ENCODE peak calls at places on chromosomes 7 and 10, in seven cellular contexts. U is IMR-90, T is HCT116, O is ovary, Z is GM12891, K is Peyer's patch, L is K562. D is an unnamed sample.

GRCh38 chr10:1525354-1526162 is 211.8 kb downstream of the ADARB2 start:
- DNase-seq in U (no peak), T (no peak), O (no peak), Z (no peak), K (no peak), L (no peak), D (no peak)

GRCh38 chr10:104417629-104418292 is 64.1 kb downstream of the CFAP58 start:
- DNase-seq in U (no peak), T (no peak), O (no peak), Z (no peak), K (no peak), L (no peak), D (no peak)

GRCh38 chr7:29017666-29018065 is 59.5 kb upstream of the TRIL start:
- DNase-seq in U (peak; percentile 6), T (no peak), O (no peak), Z (no peak), K (no peak), L (no peak), D (no peak)

GRCh38 chr10:71742301-71743098 is 22.9 kb upstream of the C10orf105 start:
- DNase-seq in U (no peak), T (no peak), O (no peak), Z (no peak), K (no peak), L (peak; percentile 39), D (no peak)

GRCh38 chr7:108142675-108143259 is 12.6 kb upstream of the LAMB4 start:
- DNase-seq in U (no peak), T (no peak), O (no peak), Z (no peak), K (no peak), L (no peak), D (no peak)

GRCh38 chr10:15852111-15852557 is 8.2 kb downstream of the MINDY3 start:
- DNase-seq in U (no peak), T (no peak), O (no peak), Z (no peak), K (no peak), L (no peak), D (no peak)

GRCh38 chr10:82358486-82359097 is 483.6 kb downstream of the NRG3 start:
- DNase-seq in U (peak; percentile 6), T (no peak), O (no peak), Z (no peak), K (no peak), L (no peak), D (no peak)

GRCh38 chr10:132450466-132450824 is 53.4 kb downstream of the PWWP2B start:
- DNase-seq in U (no peak), T (no peak), O (no peak), Z (no peak), K (peak; percentile 48), L (no peak), D (no peak)

GRCh38 chr7:36439624-36440023 is 50.0 kb downstream of the ANLN start:
- DNase-seq in U (no peak), T (no peak), O (no peak), Z (no peak), K (no peak), L (no peak), D (no peak)

GRCh38 chr7:113085781-113086390 is 741 bp downstream of the GPR85 start:
- DNase-seq in U (peak; percentile 23), T (no peak), O (no peak), Z (no peak), K (no peak), L (peak; percentile 41), D (no peak)

GRCh38 chr10:95414016-95414830 is 123.4 kb upstream of the PDLIM1 start:
- DNase-seq in U (no peak), T (no peak), O (no peak), Z (no peak), K (no peak), L (no peak), D (no peak)

GRCh38 chr10:132571565-132572544 is 34.3 kb downstream of the INPP5A start:
- DNase-seq in U (peak; percentile 87), T (peak; percentile 65), O (peak; percentile 46), Z (peak; percentile 63), K (peak; percentile 56), L (peak; percentile 83), D (peak; percentile 72)

GRCh38 chr7:106392144-106392543 is 107.4 kb upstream of the NAMPT start:
- DNase-seq in U (no peak), T (no peak), O (no peak), Z (no peak), K (no peak), L (no peak), D (no peak)

GRCh38 chr10:8086315-8086714 is 31.8 kb downstream of the GATA3 start:
- DNase-seq in U (no peak), T (no peak), O (no peak), Z (no peak), K (no peak), L (no peak), D (no peak)

GRCh38 chr10:129372168-129372567 is 94.9 kb upstream of the MGMT start:
- DNase-seq in U (no peak), T (no peak), O (no peak), Z (no peak), K (no peak), L (no peak), D (no peak)

GRCh38 chr10:87538092-87538795 is 33.6 kb downstream of the MINPP1 start:
- DNase-seq in U (no peak), T (no peak), O (no peak), Z (no peak), K (no peak), L (no peak), D (no peak)

GRCh38 chr10:12782537-12782936 is 219.0 kb downstream of the CCDC3 start:
- DNase-seq in U (peak; percentile 29), T (peak; percentile 42), O (peak; percentile 58), Z (peak; percentile 22), K (no peak), L (peak; percentile 63), D (peak; percentile 59)

GRCh38 chr7:34208878-34209621 is 303.7 kb downstream of the BMPER start:
- DNase-seq in U (no peak), T (no peak), O (peak; percentile 30), Z (no peak), K (no peak), L (no peak), D (no peak)

GRCh38 chr7:20316706-20317105 is 14.0 kb upstream of the ITGB8 start:
- DNase-seq in U (no peak), T (no peak), O (no peak), Z (no peak), K (no peak), L (peak; percentile 21), D (no peak)

GRCh38 chr7:30406664-30407425 is 71.7 kb downstream of the NOD1 start:
- DNase-seq in U (no peak), T (no peak), O (no peak), Z (no peak), K (no peak), L (no peak), D (no peak)

GRCh38 chr7:37046680-37047079 is 322.4 kb upstream of the AOAH start:
- DNase-seq in U (no peak), T (no peak), O (no peak), Z (no peak), K (no peak), L (no peak), D (no peak)

GRCh38 chr7:100568176-100568935 is 5.3 kb downstream of the SAP25 start:
- DNase-seq in U (no peak), T (no peak), O (peak; percentile 47), Z (no peak), K (peak; percentile 86), L (peak; percentile 61), D (no peak)

GRCh38 chr10:99993994-99994689 is 15.6 kb downstream of the DNMBP start:
- DNase-seq in U (peak; percentile 95), T (no peak), O (no peak), Z (peak; percentile 59), K (no peak), L (peak; percentile 86), D (peak; percentile 55)

GRCh38 chr10:86139066-86139657 is 227.4 kb downstream of the GRID1 start:
- DNase-seq in U (no peak), T (peak; percentile 23), O (no peak), Z (no peak), K (peak; percentile 45), L (peak; percentile 9), D (no peak)

GRCh38 chr10:47044741-47045140 is 133.5 kb downstream of the PTPN20 start:
- DNase-seq in U (no peak), T (no peak), O (no peak), Z (no peak), K (no peak), L (no peak), D (no peak)

GRCh38 chr10:17190602-17191001 is 10.9 kb downstream of the TRDMT1 start:
- DNase-seq in U (no peak), T (no peak), O (no peak), Z (no peak), K (no peak), L (no peak), D (no peak)

GRCh38 chr7:45146531-45147379 is 10.8 kb upstream of the RAMP3 start:
- DNase-seq in U (no peak), T (no peak), O (no peak), Z (no peak), K (no peak), L (peak; percentile 37), D (no peak)

GRCh38 chr7:45060295-45060694 is 28.5 kb downstream of the NACAD start:
- DNase-seq in U (no peak), T (no peak), O (no peak), Z (no peak), K (no peak), L (no peak), D (no peak)

GRCh38 chr7:115267503-115267902 is 345.6 kb downstream of the MDFIC start:
- DNase-seq in U (peak; percentile 4), T (no peak), O (no peak), Z (no peak), K (no peak), L (no peak), D (no peak)

GRCh38 chr7:129825554-129826267 is 127.0 kb downstream of the UBE2H start:
- DNase-seq in U (peak; percentile 43), T (peak; percentile 62), O (peak; percentile 89), Z (peak; percentile 81), K (peak; percentile 95), L (peak; percentile 92), D (peak; percentile 65)

GRCh38 chr7:39948932-39949928 is 826 bp upstream of the CDK13 start:
- DNase-seq in U (peak; percentile 100), T (peak; percentile 99), O (peak; percentile 98), Z (peak; percentile 75), K (peak; percentile 98), L (peak; percentile 98), D (peak; percentile 100)
- TF ChIP-seq POLR2A in U (peak; percentile 90), T (peak; percentile 98), O (peak; percentile 85), Z (peak; percentile 98), K (peak; percentile 78), L (peak; percentile 97), D (peak; percentile 99)

GRCh38 chr7:131505636-131506557 is 50.5 kb downstream of the PODXL start:
- DNase-seq in U (no peak), T (no peak), O (no peak), Z (no peak), K (no peak), L (no peak), D (no peak)
- TF ChIP-seq POLR2A in U (no peak), T (no peak), O (no peak), Z (no peak), K (no peak), L (no peak), D (no peak)

GRCh38 chr7:73308665-73309214 is at the start of gene NSUN5:
- DNase-seq in U (peak; percentile 48), T (peak; percentile 68), O (peak; percentile 77), Z (peak; percentile 95), K (peak; percentile 95), L (peak; percentile 97), D (peak; percentile 27)
- TF ChIP-seq POLR2A in U (no peak), T (peak; percentile 85), O (no peak), Z (peak; percentile 86), K (peak; percentile 42), L (peak; percentile 87), D (peak; percentile 63)

GRCh38 chr7:142938611-142939010 is 673 bp upstream of the LLCFC1 start:
- DNase-seq in U (no peak), T (no peak), O (no peak), Z (no peak), K (no peak), L (no peak), D (no peak)
- TF ChIP-seq POLR2A in U (no peak), T (no peak), O (no peak), Z (no peak), K (no peak), L (peak; percentile 59), D (no peak)